ENCODE peak calls at places on chromosomes 6 and 20, in nine cellular contexts. One of them, this sample, is unnamed. For H3K4me1, the result is how much of the 10 kb centered on the place peaks cover.

GRCh38 chr6:373031-373430 is 18.5 kb upstream of the IRF4 start:
- DNase-seq in fibroblast of lung: no peak
- DNase-seq in kidney: no peak
- DNase-seq in mammary epithelial cell: no peak
- DNase-seq in heart right ventricle: no peak
- DNase-seq in CD8-positive, alpha-beta T cell: no peak
- DNase-seq in psoas muscle: no peak
- DNase-seq in tibial artery: peak
- DNase-seq in SJSA1: no peak
- DNase-seq in this sample: no peak

GRCh38 chr6:142014515-142014914 is 118.2 kb upstream of the GJE1 start:
- DNase-seq in CD8-positive, alpha-beta T cell: no peak
- DNase-seq in psoas muscle: no peak
- DNase-seq in heart right ventricle: no peak
- DNase-seq in fibroblast of lung: peak
- DNase-seq in tibial artery: no peak
- DNase-seq in mammary epithelial cell: peak
- DNase-seq in kidney: no peak
- DNase-seq in SJSA1: peak
- DNase-seq in this sample: no peak

GRCh38 chr6:139164001-139164400 is 29.1 kb downstream of the HECA start:
- DNase-seq in SJSA1: no peak
- DNase-seq in mammary epithelial cell: no peak
- DNase-seq in CD8-positive, alpha-beta T cell: peak
- DNase-seq in kidney: no peak
- DNase-seq in tibial artery: no peak
- DNase-seq in fibroblast of lung: no peak
- DNase-seq in psoas muscle: no peak
- DNase-seq in heart right ventricle: no peak
- DNase-seq in this sample: no peak

GRCh38 chr6:52482903-52483670 is 62.9 kb downstream of the EFHC1 start:
- DNase-seq in SJSA1: no peak
- DNase-seq in heart right ventricle: no peak
- DNase-seq in tibial artery: no peak
- DNase-seq in fibroblast of lung: peak
- DNase-seq in kidney: no peak
- DNase-seq in psoas muscle: no peak
- DNase-seq in CD8-positive, alpha-beta T cell: no peak
- DNase-seq in mammary epithelial cell: peak
- DNase-seq in this sample: no peak

GRCh38 chr20:35578469-35578868 is 36.6 kb downstream of the ERGIC3 start:
- DNase-seq in kidney: peak
- DNase-seq in psoas muscle: no peak
- DNase-seq in SJSA1: no peak
- DNase-seq in heart right ventricle: no peak
- DNase-seq in mammary epithelial cell: no peak
- DNase-seq in fibroblast of lung: no peak
- DNase-seq in CD8-positive, alpha-beta T cell: no peak
- DNase-seq in tibial artery: no peak
- DNase-seq in this sample: peak

GRCh38 chr6:35634316-35634715 is 54.4 kb downstream of the FKBP5 start:
- DNase-seq in psoas muscle: peak
- DNase-seq in fibroblast of lung: no peak
- DNase-seq in kidney: no peak
- DNase-seq in heart right ventricle: peak
- DNase-seq in mammary epithelial cell: no peak
- DNase-seq in SJSA1: no peak
- DNase-seq in tibial artery: no peak
- DNase-seq in CD8-positive, alpha-beta T cell: no peak
- DNase-seq in this sample: no peak

GRCh38 chr6:89895273-89895874 is 1.1 kb downstream of the GJA10 start:
- DNase-seq in CD8-positive, alpha-beta T cell: no peak
- DNase-seq in tibial artery: no peak
- DNase-seq in fibroblast of lung: peak
- DNase-seq in heart right ventricle: peak
- DNase-seq in psoas muscle: no peak
- DNase-seq in mammary epithelial cell: peak
- DNase-seq in kidney: no peak
- DNase-seq in SJSA1: peak
- DNase-seq in this sample: no peak

GRCh38 chr20:56566621-56567020 is 33.6 kb downstream of the FAM209B start:
- DNase-seq in CD8-positive, alpha-beta T cell: no peak
- DNase-seq in psoas muscle: no peak
- DNase-seq in fibroblast of lung: no peak
- DNase-seq in tibial artery: no peak
- DNase-seq in kidney: no peak
- DNase-seq in SJSA1: no peak
- DNase-seq in mammary epithelial cell: no peak
- DNase-seq in heart right ventricle: peak
- DNase-seq in this sample: no peak

GRCh38 chr20:18004389-18005031 is 35.7 kb downstream of the MGME1 start:
- DNase-seq in heart right ventricle: no peak
- DNase-seq in tibial artery: no peak
- DNase-seq in kidney: no peak
- DNase-seq in CD8-positive, alpha-beta T cell: no peak
- DNase-seq in mammary epithelial cell: no peak
- DNase-seq in fibroblast of lung: peak
- DNase-seq in psoas muscle: peak
- DNase-seq in SJSA1: no peak
- DNase-seq in this sample: no peak

GRCh38 chr6:158220786-158221442 is 52.8 kb downstream of the GTF2H5 start:
- DNase-seq in SJSA1: peak
- DNase-seq in mammary epithelial cell: peak
- DNase-seq in psoas muscle: peak
- DNase-seq in fibroblast of lung: peak
- DNase-seq in heart right ventricle: peak
- DNase-seq in kidney: peak
- DNase-seq in tibial artery: peak
- DNase-seq in CD8-positive, alpha-beta T cell: peak
- DNase-seq in this sample: peak

GRCh38 chr6:144344651-144345050 is 59.5 kb downstream of the UTRN start:
- DNase-seq in heart right ventricle: no peak
- DNase-seq in kidney: no peak
- DNase-seq in tibial artery: no peak
- DNase-seq in psoas muscle: no peak
- DNase-seq in CD8-positive, alpha-beta T cell: no peak
- DNase-seq in SJSA1: no peak
- DNase-seq in mammary epithelial cell: no peak
- DNase-seq in fibroblast of lung: no peak
- DNase-seq in this sample: no peak

GRCh38 chr20:38094373-38094775 is 60.8 kb downstream of the RPRD1B start:
- DNase-seq in SJSA1: no peak
- DNase-seq in kidney: no peak
- DNase-seq in tibial artery: peak
- DNase-seq in psoas muscle: peak
- DNase-seq in heart right ventricle: peak
- DNase-seq in fibroblast of lung: peak
- DNase-seq in CD8-positive, alpha-beta T cell: no peak
- DNase-seq in mammary epithelial cell: peak
- DNase-seq in this sample: no peak

DNA sequence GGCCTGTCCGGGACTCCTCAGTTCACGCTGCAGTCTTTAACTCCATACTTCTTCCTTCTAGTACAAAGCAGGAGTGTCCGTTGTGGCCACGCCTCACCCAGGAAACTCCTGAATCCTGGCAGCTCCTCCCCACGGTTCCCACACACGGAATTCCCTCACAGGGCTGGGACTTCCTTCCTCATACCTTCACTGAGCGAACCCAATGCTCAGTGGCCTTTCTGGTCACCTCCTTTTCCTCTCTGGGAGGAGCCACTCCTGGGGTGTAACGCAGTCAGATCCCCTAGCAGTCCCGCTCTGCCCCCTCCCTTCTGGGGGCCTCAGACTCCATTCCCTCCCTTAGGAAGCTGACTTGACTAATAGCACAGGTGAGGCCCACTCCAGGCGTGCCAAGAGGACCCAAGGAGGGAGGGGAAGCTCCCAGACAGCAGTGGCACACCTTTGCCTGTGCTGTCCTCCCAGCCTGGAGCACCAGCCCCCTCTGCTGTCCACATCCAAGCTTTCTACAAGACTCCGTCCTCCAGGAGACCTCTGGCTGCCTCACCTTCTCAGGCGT is at the start of gene SLC52A3:
- DNase-seq in psoas muscle: no peak
- DNase-seq in CD8-positive, alpha-beta T cell: no peak
- DNase-seq in heart right ventricle: peak
- DNase-seq in kidney: no peak
- DNase-seq in tibial artery: no peak
- DNase-seq in SJSA1: no peak
- DNase-seq in fibroblast of lung: no peak
- DNase-seq in mammary epithelial cell: peak
- DNase-seq in this sample: peak
- H3K4me3 ChIP-seq in psoas muscle: peak
- H3K4me3 ChIP-seq in CD8-positive, alpha-beta T cell: no peak
- H3K4me3 ChIP-seq in heart right ventricle: peak
- H3K4me3 ChIP-seq in kidney: peak
- H3K4me3 ChIP-seq in tibial artery: no peak
- H3K4me3 ChIP-seq in SJSA1: no peak
- H3K4me3 ChIP-seq in fibroblast of lung: no peak
- H3K4me3 ChIP-seq in mammary epithelial cell: no peak
- H3K4me3 ChIP-seq in this sample: peak

DNA sequence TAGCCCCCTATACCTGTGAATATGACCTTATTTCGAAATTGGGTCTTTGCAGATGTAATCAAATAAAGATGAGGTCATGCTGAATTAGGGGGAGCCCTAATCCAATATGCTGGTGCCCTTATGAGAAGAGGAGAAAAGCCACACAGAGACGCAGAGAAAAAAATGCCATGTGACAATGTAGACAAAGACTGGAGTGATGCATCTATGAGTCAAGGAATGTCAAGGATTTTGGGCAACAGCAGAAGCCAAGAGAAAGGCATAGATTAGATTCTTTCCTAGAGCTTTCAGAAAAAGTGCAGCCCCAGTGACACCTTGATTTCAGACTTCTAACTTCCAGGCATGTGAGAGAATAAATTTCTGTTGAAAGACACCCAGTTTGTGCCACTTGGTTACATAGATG is 47.4 kb upstream of the HS3ST5 start:
- DNase-seq in tibial artery: no peak
- DNase-seq in heart right ventricle: no peak
- DNase-seq in SJSA1: peak
- DNase-seq in mammary epithelial cell: no peak
- DNase-seq in CD8-positive, alpha-beta T cell: no peak
- DNase-seq in kidney: no peak
- DNase-seq in psoas muscle: no peak
- DNase-seq in fibroblast of lung: peak
- DNase-seq in this sample: no peak
- H3K27ac ChIP-seq in tibial artery: no peak
- H3K27ac ChIP-seq in heart right ventricle: no peak
- H3K27ac ChIP-seq in SJSA1: peak
- H3K27ac ChIP-seq in mammary epithelial cell: no peak
- H3K27ac ChIP-seq in CD8-positive, alpha-beta T cell: no peak
- H3K27ac ChIP-seq in kidney: no peak
- H3K27ac ChIP-seq in psoas muscle: no peak
- H3K27ac ChIP-seq in fibroblast of lung: no peak
- H3K27ac ChIP-seq in this sample: no peak

DNA sequence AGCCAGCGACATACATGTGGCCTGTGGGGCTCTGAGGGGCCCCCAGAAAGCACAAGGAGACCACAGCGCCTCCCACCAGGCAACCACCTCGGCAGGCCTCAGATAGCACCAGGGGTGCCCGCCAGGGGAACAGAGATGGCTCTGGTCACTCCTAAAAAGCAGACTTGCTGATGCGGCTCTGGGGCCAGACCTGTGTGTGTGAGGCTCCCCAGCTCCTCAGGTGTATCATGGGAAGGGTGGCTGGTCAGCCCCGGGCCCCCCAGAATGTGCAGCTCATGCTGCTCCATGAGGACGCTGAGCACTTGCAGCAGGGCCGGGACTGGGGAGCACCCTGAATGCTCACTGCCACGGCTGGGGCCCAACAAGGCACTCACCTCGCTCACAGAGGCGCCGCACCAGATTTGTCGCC is 60.2 kb downstream of the PYGB start:
- DNase-seq in heart right ventricle: no peak
- DNase-seq in fibroblast of lung: no peak
- DNase-seq in mammary epithelial cell: no peak
- DNase-seq in CD8-positive, alpha-beta T cell: no peak
- DNase-seq in tibial artery: no peak
- DNase-seq in kidney: peak
- DNase-seq in SJSA1: no peak
- DNase-seq in psoas muscle: no peak
- DNase-seq in this sample: peak
- H3K4me1 ChIP-seq in heart right ventricle: under half
- H3K4me1 ChIP-seq in fibroblast of lung: under half
- H3K4me1 ChIP-seq in mammary epithelial cell: under half
- H3K4me1 ChIP-seq in CD8-positive, alpha-beta T cell: under half
- H3K4me1 ChIP-seq in tibial artery: under half
- H3K4me1 ChIP-seq in kidney: under half
- H3K4me1 ChIP-seq in SJSA1: under half
- H3K4me1 ChIP-seq in psoas muscle: under half
- H3K4me1 ChIP-seq in this sample: under half

GRCh38 chr6:30227242-30227722 is 14.1 kb upstream of the TRIM26 start:
- DNase-seq in psoas muscle: no peak
- DNase-seq in fibroblast of lung: no peak
- DNase-seq in tibial artery: no peak
- DNase-seq in heart right ventricle: no peak
- DNase-seq in CD8-positive, alpha-beta T cell: no peak
- DNase-seq in kidney: no peak
- DNase-seq in mammary epithelial cell: no peak
- DNase-seq in SJSA1: no peak
- DNase-seq in this sample: no peak

GRCh38 chr6:30223339-30223738 is 10.1 kb upstream of the TRIM26 start:
- DNase-seq in CD8-positive, alpha-beta T cell: no peak
- DNase-seq in fibroblast of lung: no peak
- DNase-seq in heart right ventricle: no peak
- DNase-seq in mammary epithelial cell: no peak
- DNase-seq in tibial artery: no peak
- DNase-seq in psoas muscle: no peak
- DNase-seq in SJSA1: no peak
- DNase-seq in kidney: no peak
- DNase-seq in this sample: no peak

GRCh38 chr6:30231067-30231466 is 17.9 kb upstream of the TRIM26 start:
- DNase-seq in tibial artery: no peak
- DNase-seq in fibroblast of lung: no peak
- DNase-seq in mammary epithelial cell: no peak
- DNase-seq in kidney: no peak
- DNase-seq in psoas muscle: no peak
- DNase-seq in SJSA1: no peak
- DNase-seq in heart right ventricle: no peak
- DNase-seq in CD8-positive, alpha-beta T cell: no peak
- DNase-seq in this sample: no peak

DNA sequence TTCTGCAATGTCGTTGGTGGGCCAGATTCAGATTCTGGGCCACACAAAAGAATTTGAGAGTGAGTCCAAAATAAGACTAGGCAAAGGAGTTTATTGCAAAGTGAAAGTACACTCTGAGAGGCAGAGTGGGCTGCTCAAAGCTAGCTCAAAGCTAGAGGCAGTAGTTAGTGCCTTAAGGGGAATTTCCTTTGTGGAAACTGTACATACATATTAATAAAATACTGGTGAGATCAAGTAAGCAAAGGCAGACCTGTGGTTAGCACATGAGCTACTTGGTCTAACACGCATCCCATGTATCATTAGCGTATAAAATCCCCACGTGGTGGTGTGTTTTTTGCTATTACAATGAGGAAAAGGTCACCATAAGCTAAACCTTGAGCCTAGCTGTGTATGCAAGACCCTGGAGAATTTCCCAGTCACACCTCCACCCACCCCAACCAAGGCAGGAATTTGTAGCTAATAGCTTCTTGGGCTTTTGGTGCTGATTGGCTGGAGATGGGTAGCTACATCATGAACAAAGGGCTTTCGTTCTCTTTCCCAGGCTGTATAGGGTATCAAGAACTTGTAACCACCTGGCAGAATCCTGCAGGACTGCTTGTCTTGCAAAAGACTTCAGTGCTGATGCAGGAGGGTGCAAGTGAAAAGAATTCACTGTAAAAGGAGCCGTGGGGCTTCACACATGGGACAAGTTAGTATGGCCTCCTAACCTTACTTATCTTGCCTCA is 14.7 kb upstream of the TRIM26 start:
- DNase-seq in mammary epithelial cell: no peak
- DNase-seq in kidney: no peak
- DNase-seq in fibroblast of lung: no peak
- DNase-seq in heart right ventricle: no peak
- DNase-seq in CD8-positive, alpha-beta T cell: no peak
- DNase-seq in tibial artery: no peak
- DNase-seq in psoas muscle: no peak
- DNase-seq in SJSA1: no peak
- DNase-seq in this sample: no peak
- H3K4me3 ChIP-seq in mammary epithelial cell: no peak
- H3K4me3 ChIP-seq in kidney: no peak
- H3K4me3 ChIP-seq in fibroblast of lung: no peak
- H3K4me3 ChIP-seq in heart right ventricle: no peak
- H3K4me3 ChIP-seq in CD8-positive, alpha-beta T cell: no peak
- H3K4me3 ChIP-seq in tibial artery: no peak
- H3K4me3 ChIP-seq in psoas muscle: no peak
- H3K4me3 ChIP-seq in SJSA1: no peak
- H3K4me3 ChIP-seq in this sample: no peak